ENCODE peak calls at places on chromosomes 16 and 17, in five cellular contexts. J is Right ventricle myocardium superior, X is occipital lobe, C is H9, D is NCI-H1694. N is an unnamed sample.

GRCh38 chr16:31335431-31335830 is 19.5 kb upstream of the ITGAX start:
- DNase-seq in J (no peak), X (no peak), C (no peak), D (no peak), N (peak; percentile 39)

GRCh38 chr17:40063034-40063765 is 435 bp downstream of the THRA start:
- DNase-seq in J (peak; percentile 66), X (no peak), C (peak; percentile 83), D (no peak), N (peak; percentile 92)

GRCh38 chr17:31857920-31858646 is 961 bp downstream of the COPRS start:
- DNase-seq in J (no peak), X (peak; percentile 39), C (no peak), D (no peak), N (no peak)

GRCh38 chr16:12503201-12503600 is 300.5 kb downstream of the CPPED1 start:
- DNase-seq in J (no peak), X (no peak), C (no peak), D (no peak), N (no peak)

GRCh38 chr16:53457670-53458069 is 23.4 kb downstream of the RBL2 start:
- DNase-seq in J (no peak), X (no peak), C (no peak), D (no peak), N (no peak)

GRCh38 chr17:81115749-81116464 is 49.4 kb upstream of the PVALEF start:
- DNase-seq in J (peak; percentile 63), X (peak; percentile 44), C (no peak), D (no peak), N (no peak)

GRCh38 chr17:511833-512251 is 159.2 kb upstream of the RPH3AL start:
- DNase-seq in J (no peak), X (no peak), C (no peak), D (no peak), N (no peak)

GRCh38 chr17:11950771-11951519 is 46.3 kb downstream of the ZNF18 start:
- DNase-seq in J (no peak), X (no peak), C (no peak), D (no peak), N (no peak)

GRCh38 chr16:12677472-12677871 is 126.2 kb downstream of the CPPED1 start:
- DNase-seq in J (peak; percentile 6), X (no peak), C (no peak), D (no peak), N (no peak)

GRCh38 chr16:70470927-70471341 is 16.5 kb downstream of the FCSK start:
- DNase-seq in J (peak; percentile 66), X (no peak), C (peak; percentile 75), D (no peak), N (peak; percentile 70)

GRCh38 chr16:9630119-9630518 is 538.7 kb downstream of the HAPSTR1 start:
- DNase-seq in J (no peak), X (no peak), C (no peak), D (no peak), N (no peak)

GRCh38 chr17:41009301-41009760 is 403 bp upstream of the KRTAP3-1 start:
- DNase-seq in J (no peak), X (no peak), C (no peak), D (no peak), N (no peak)

GRCh38 chr17:77772899-77773358 is 185.6 kb upstream of the TNRC6C start:
- DNase-seq in J (no peak), X (no peak), C (peak; percentile 73), D (no peak), N (no peak)

GRCh38 chr17:72119963-72120877 is 600 bp upstream of the SOX9 start:
- DNase-seq in J (peak; percentile 65), X (no peak), C (peak; percentile 76), D (no peak), N (peak; percentile 87)

GRCh38 chr16:57365826-57366536 is 6.3 kb upstream of the CX3CL1 start:
- DNase-seq in J (no peak), X (no peak), C (no peak), D (no peak), N (no peak)

GRCh38 chr17:27545562-27546229 is 85.3 kb upstream of the LGALS9 start:
- DNase-seq in J (no peak), X (no peak), C (no peak), D (peak; percentile 21), N (no peak)

GRCh38 chr17:8016632-8017424 is 14.4 kb downstream of the GUCY2D start:
- DNase-seq in J (peak; percentile 64), X (no peak), C (peak; percentile 92), D (peak; percentile 82), N (peak; percentile 86)

GRCh38 chr17:45129940-45130639 is 2.2 kb downstream of the PLCD3 start:
- DNase-seq in J (peak; percentile 46), X (no peak), C (no peak), D (no peak), N (no peak)

GRCh38 chr17:35766903-35767510 is 6.3 kb downstream of the C17orf50 start:
- DNase-seq in J (no peak), X (no peak), C (no peak), D (peak; percentile 76), N (no peak)

GRCh38 chr16:16974192-16974591 is 496.6 kb downstream of the XYLT1 start:
- DNase-seq in J (no peak), X (no peak), C (no peak), D (no peak), N (no peak)

GRCh38 chr16:67233596-67233995 is 6.7 kb downstream of the TMEM208 start:
- DNase-seq in J (no peak), X (no peak), C (no peak), D (no peak), N (no peak)

GRCh38 chr17:37770631-37771518 is 26.0 kb upstream of the HNF1B start:
- DNase-seq in J (peak; percentile 51), X (no peak), C (peak; percentile 81), D (peak; percentile 53), N (peak; percentile 73)

GRCh38 chr17:18119938-18120337 is 11.4 kb downstream of the MYO15A start:
- DNase-seq in J (no peak), X (no peak), C (no peak), D (no peak), N (no peak)

GRCh38 chr16:88479795-88480760 is 27.0 kb downstream of the ZFPM1 start:
- DNase-seq in J (no peak), X (no peak), C (no peak), D (no peak), N (no peak)

GRCh38 chr17:79845601-79845949 is 6.3 kb upstream of the CBX4 start:
- DNase-seq in J (peak; percentile 46), X (no peak), C (no peak), D (no peak), N (no peak)

GRCh38 chr17:15954222-15954621 is 9.3 kb downstream of the ADORA2B start:
- DNase-seq in J (no peak), X (no peak), C (no peak), D (no peak), N (no peak)

GRCh38 chr17:58280480-58281217 is at the start of gene MPO:
- DNase-seq in J (peak; percentile 17), X (no peak), C (no peak), D (no peak), N (no peak)

GRCh38 chr17:61635913-61636432 is 45.0 kb upstream of the NACA2 start:
- DNase-seq in J (no peak), X (no peak), C (peak; percentile 54), D (peak; percentile 24), N (peak; percentile 56)

GRCh38 chr16:70453117-70453890 is 1.1 kb upstream of the FCSK start:
- DNase-seq in J (peak; percentile 21), X (no peak), C (no peak), D (no peak), N (no peak)

GRCh38 chr16:53098526-53099317 is 43.9 kb downstream of the CHD9 start:
- DNase-seq in J (peak; percentile 92), X (peak; percentile 78), C (peak; percentile 67), D (peak; percentile 61), N (peak; percentile 54)

GRCh38 chr17:15414502-15415348 is 52.7 kb downstream of the CDRT4 start:
- DNase-seq in J (peak; percentile 86), X (no peak), C (no peak), D (no peak), N (no peak)

GRCh38 chr17:33154869-33155455 is 138.1 kb downstream of the ASIC2 start:
- DNase-seq in J (no peak), X (no peak), C (peak; percentile 69), D (no peak), N (no peak)

N was measured in ecto neural progenitor cell.